ENCODE peak calls at places on chromosomes 11 and 22, in five cellular contexts. X is right cardiac atrium; B is tibial artery; P is stomach; W is effector memory CD4-positive, alpha-beta T cell. V is an unnamed sample.

GRCh38 chr11:48109046-48109666 is 107.5 kb upstream of the OR4B1 start:
- DNase-seq in X (no peak), B (no peak), P (no peak), W (no peak), V (peak; percentile 71)

GRCh38 chr11:46759196-46759595 is 40.2 kb downstream of the F2 start:
- DNase-seq in X (no peak), B (no peak), P (no peak), W (no peak), V (no peak)

GRCh38 chr22:33873186-33873585 is 47.1 kb downstream of the LARGE1 start:
- DNase-seq in X (peak; percentile 38), B (peak; percentile 72), P (peak; percentile 63), W (no peak), V (no peak)

GRCh38 chr11:2581151-2581930 is 118.5 kb downstream of the KCNQ1OT1 start:
- DNase-seq in X (peak; percentile 2), B (peak; percentile 56), P (peak; percentile 19), W (no peak), V (no peak)

GRCh38 chr11:45662665-45663485 is 2.5 kb downstream of the CHST1 start:
- DNase-seq in X (no peak), B (no peak), P (no peak), W (no peak), V (no peak)

GRCh38 chr22:46105494-46106278 is 44.6 kb upstream of the PPARA start:
- DNase-seq in X (no peak), B (peak; percentile 83), P (peak; percentile 79), W (no peak), V (no peak)

GRCh38 chr11:12201016-12201985 is 90.9 kb downstream of the MICAL2 start:
- DNase-seq in X (peak; percentile 83), B (peak; percentile 84), P (no peak), W (no peak), V (no peak)

GRCh38 chr11:92753161-92753560 is 216.3 kb upstream of the MTNR1B start:
- DNase-seq in X (no peak), B (no peak), P (no peak), W (no peak), V (no peak)

GRCh38 chr22:19117111-19117512 is 5.1 kb downstream of the DGCR2 start:
- DNase-seq in X (no peak), B (no peak), P (no peak), W (no peak), V (no peak)

GRCh38 chr11:12094872-12095800 is 15.3 kb upstream of the MICAL2 start:
- DNase-seq in X (no peak), B (peak; percentile 27), P (peak; percentile 41), W (no peak), V (no peak)

GRCh38 chr22:43823911-43824665 is 12.0 kb upstream of the EFCAB6 start:
- DNase-seq in X (no peak), B (peak; percentile 50), P (peak; percentile 21), W (no peak), V (no peak)

GRCh38 chr11:86940122-86940777 is 14.9 kb downstream of the FZD4 start:
- DNase-seq in X (peak; percentile 64), B (peak; percentile 80), P (peak; percentile 57), W (no peak), V (no peak)

GRCh38 chr11:7516488-7516887 is 2.7 kb downstream of the PPFIBP2 start:
- DNase-seq in X (no peak), B (no peak), P (no peak), W (no peak), V (no peak)

GRCh38 chr11:130772266-130773227 is 143.7 kb downstream of the SNX19 start:
- DNase-seq in X (no peak), B (no peak), P (peak; percentile 29), W (no peak), V (no peak)

GRCh38 chr11:126929186-126930085 is 71.1 kb downstream of the KIRREL3 start:
- DNase-seq in X (peak; percentile 16), B (no peak), P (no peak), W (no peak), V (no peak)

GRCh38 chr22:30308518-30309230 is 18.1 kb downstream of the TBC1D10A start:
- DNase-seq in X (no peak), B (no peak), P (no peak), W (no peak), V (no peak)

GRCh38 chr22:24474649-24475048 is 20.5 kb upstream of the UPB1 start:
- DNase-seq in X (no peak), B (no peak), P (no peak), W (no peak), V (no peak)

GRCh38 chr22:23829845-23830372 is 8.9 kb downstream of the DERL3 start:
- DNase-seq in X (no peak), B (no peak), P (no peak), W (no peak), V (no peak)

GRCh38 chr11:94586978-94587377 is 19.8 kb downstream of the PIWIL4 start:
- DNase-seq in X (no peak), B (no peak), P (no peak), W (no peak), V (no peak)

DNA sequence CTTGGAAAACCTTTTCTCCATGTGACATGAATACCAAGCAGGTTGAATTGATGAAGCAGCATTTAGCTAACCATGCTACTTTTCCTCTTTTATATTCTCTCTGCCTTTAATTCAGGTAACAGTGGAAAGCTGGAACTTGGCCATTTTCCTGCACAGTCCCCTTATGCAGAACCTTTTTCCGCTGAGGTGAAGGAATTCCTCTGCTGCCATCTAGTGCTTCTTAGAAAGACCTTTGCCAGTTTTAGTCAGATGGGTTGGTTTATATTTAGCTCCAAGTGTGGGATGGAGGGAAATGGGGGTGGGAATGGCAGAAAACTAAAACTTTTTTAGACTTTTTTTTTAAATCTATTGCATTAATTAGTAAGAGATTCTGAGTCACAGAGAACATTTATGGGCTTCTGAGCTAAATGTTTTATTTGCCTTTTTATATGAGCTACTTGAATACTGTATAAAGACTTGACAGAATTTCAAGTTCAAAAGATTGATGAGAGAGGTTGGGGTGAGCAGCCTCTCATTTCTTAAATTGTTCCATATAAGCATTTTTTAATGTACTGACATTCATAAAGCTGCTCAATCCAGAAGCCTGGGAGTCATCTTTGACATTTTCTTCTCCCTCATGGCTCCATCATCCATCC is 153.9 kb upstream of the ZC3H12C start:
- DNase-seq in X (no peak), B (no peak), P (no peak), W (no peak), V (no peak)
- H3K27ac ChIP-seq in X (no peak overlapping the region), B (no peak overlapping the region), P (no peak overlapping the region), W (no peak overlapping the region), V (no peak overlapping the region)

GRCh38 chr11:65560555-65561418 is 2.6 kb upstream of the LTBP3 start:
- DNase-seq in X (peak; percentile 65), B (peak; percentile 85), P (peak; percentile 62), W (no peak), V (no peak)

GRCh38 chr11:65558785-65559509 is 788 bp upstream of the LTBP3 start:
- DNase-seq in X (peak; percentile 82), B (peak; percentile 90), P (peak; percentile 44), W (no peak), V (no peak)

GRCh38 chr11:65558002-65558784 is at the start of gene LTBP3:
- DNase-seq in X (peak; percentile 88), B (peak; percentile 96), P (peak; percentile 87), W (no peak), V (peak; percentile 49)

GRCh38 chr11:65559951-65560537 is 1.9 kb upstream of the LTBP3 start:
- DNase-seq in X (no peak), B (peak; percentile 72), P (no peak), W (no peak), V (no peak)

GRCh38 chr11:65559535-65559934 is 1.4 kb upstream of the LTBP3 start:
- DNase-seq in X (no peak), B (no peak), P (no peak), W (no peak), V (no peak)
- H3K4me1 ChIP-seq in X (peaks cover 12% of the 10 kb centered on the region), B (peaks cover 57% of the 10 kb centered on the region), P (peaks cover 48% of the 10 kb centered on the region), W (peaks cover 43% of the 10 kb centered on the region), V (peaks cover 43% of the 10 kb centered on the region)

DNA sequence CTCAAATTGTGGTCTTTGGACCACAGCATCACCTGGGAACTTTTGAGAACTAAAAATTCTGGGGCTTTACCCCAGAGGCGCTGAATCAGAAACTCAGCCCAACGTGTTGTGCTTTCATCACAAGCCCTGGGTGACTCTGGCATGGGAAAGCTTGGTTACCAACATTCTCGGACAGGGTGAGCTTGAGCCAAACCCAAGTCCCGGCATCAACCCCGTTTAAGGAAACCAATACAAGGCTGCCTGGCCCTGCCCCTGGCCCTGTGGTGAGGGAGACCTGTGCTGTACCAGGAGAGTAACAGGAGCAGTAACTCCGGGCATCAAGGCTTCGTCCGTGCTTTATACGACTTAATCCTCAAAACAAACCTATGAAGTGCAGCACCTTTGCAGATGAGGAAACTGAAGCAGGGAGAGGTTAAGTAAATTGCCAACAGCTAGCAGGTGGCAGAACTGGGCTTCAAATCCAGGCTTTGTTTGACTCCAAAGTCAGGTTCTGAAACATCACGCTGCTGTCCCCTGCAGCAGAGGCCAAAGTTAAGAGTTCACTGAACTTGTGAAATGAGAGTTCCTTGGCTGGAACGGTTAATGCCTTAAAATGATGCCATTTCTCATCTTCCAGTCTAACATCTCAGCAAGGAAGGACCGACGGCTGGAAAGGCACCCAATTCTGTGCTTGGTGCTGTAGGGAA is 64.1 kb upstream of the BID start:
- DNase-seq in X (no peak), B (peak; percentile 86), P (no peak), W (no peak), V (no peak)
- H3K27ac ChIP-seq in X (no peak overlapping the region), B (peak overlapping the region; percentile 70), P (peak overlapping the region; percentile 26), W (no peak overlapping the region), V (no peak overlapping the region)

GRCh38 chr11:65646288-65646734 is 8.4 kb downstream of the SIPA1 start:
- DNase-seq in X (no peak), B (no peak), P (no peak), W (no peak), V (no peak)

GRCh38 chr11:65645710-65646109 is 7.8 kb downstream of the SIPA1 start:
- DNase-seq in X (no peak), B (no peak), P (no peak), W (no peak), V (no peak)

GRCh38 chr11:65648997-65649491 is 11.1 kb downstream of the SIPA1 start:
- DNase-seq in X (peak; percentile 22), B (no peak), P (peak; percentile 66), W (no peak), V (no peak)

GRCh38 chr11:65644837-65645236 is 6.9 kb downstream of the SIPA1 start:
- DNase-seq in X (no peak), B (no peak), P (no peak), W (no peak), V (no peak)

GRCh38 chr11:65646921-65647701 is 9.2 kb downstream of the SIPA1 start:
- DNase-seq in X (peak; percentile 29), B (peak; percentile 84), P (peak; percentile 78), W (no peak), V (no peak)
- H3K4me1 ChIP-seq in X (peaks cover 8% of the 10 kb centered on the region), B (peaks cover 7% of the 10 kb centered on the region), P (peaks cover 28% of the 10 kb centered on the region), W (peaks cover 7% of the 10 kb centered on the region), V (peaks cover 25% of the 10 kb centered on the region)

GRCh38 chr11:370087-370941 is 1.0 kb downstream of the B4GALNT4 start:
- DNase-seq in X (peak; percentile 11), B (no peak), P (no peak), W (no peak), V (no peak)
- H3K27ac ChIP-seq in X (no peak overlapping the region), B (no peak overlapping the region), P (no peak overlapping the region), W (no peak overlapping the region), V (no peak overlapping the region)